ENCODE peak calls at places on chromosomes 11 and 22, in four cellular contexts. K, F, Y and S are unnamed samples.

GRCh38 chr22:37669586-37669985 is 5.8 kb upstream of the LGALS1 start:
- DNase-seq in K (no peak), F (no peak), Y (peak; percentile 31), S (peak; percentile 84)

GRCh38 chr22:26330971-26331625 is 98.0 kb upstream of the ASPHD2 start:
- DNase-seq in K (peak; percentile 73), F (peak; percentile 84), Y (peak; percentile 60), S (peak; percentile 62)

GRCh38 chr11:13260963-13261599 is 16.5 kb upstream of the BMAL1 start:
- DNase-seq in K (no peak), F (no peak), Y (peak; percentile 76), S (no peak)

GRCh38 chr11:17476317-17477083 is at the start of gene ABCC8:
- DNase-seq in K (peak; percentile 62), F (peak; percentile 51), Y (no peak), S (no peak)

GRCh38 chr11:130781906-130782305 is 134.4 kb downstream of the SNX19 start:
- DNase-seq in K (no peak), F (no peak), Y (peak; percentile 94), S (peak; percentile 59)

GRCh38 chr11:48013269-48013901 is 33.0 kb downstream of the PTPRJ start:
- DNase-seq in K (no peak), F (no peak), Y (peak; percentile 49), S (no peak)

GRCh38 chr11:78714539-78714938 is 139.9 kb upstream of the NARS2 start:
- DNase-seq in K (no peak), F (peak; percentile 89), Y (no peak), S (no peak)

GRCh38 chr11:469684-470667 is 19.9 kb downstream of the PTDSS2 start:
- DNase-seq in K (no peak), F (no peak), Y (peak; percentile 93), S (peak; percentile 74)

GRCh38 chr22:19852177-19852781 is 2.4 kb downstream of the GNB1L start:
- DNase-seq in K (no peak), F (no peak), Y (no peak), S (no peak)

GRCh38 chr11:131534611-131535010 is 164.2 kb downstream of the NTM start:
- DNase-seq in K (no peak), F (no peak), Y (no peak), S (no peak)

GRCh38 chr11:1690167-1691026 is 6.6 kb upstream of the KRTAP5-6 start:
- DNase-seq in K (no peak), F (no peak), Y (no peak), S (no peak)

GRCh38 chr11:100739636-100740035 is 52.5 kb downstream of the ARHGAP42 start:
- DNase-seq in K (peak; percentile 12), F (no peak), Y (no peak), S (peak; percentile 86)

GRCh38 chr22:39927544-39927943 is 26.7 kb downstream of the GRAP2 start:
- DNase-seq in K (no peak), F (no peak), Y (no peak), S (no peak)

GRCh38 chr11:15843309-15843857 is 513.0 kb downstream of the SOX6 start:
- DNase-seq in K (no peak), F (peak; percentile 49), Y (no peak), S (peak; percentile 20)

GRCh38 chr11:13120691-13121090 is 111.6 kb downstream of the RASSF10 start:
- DNase-seq in K (no peak), F (no peak), Y (peak; percentile 80), S (peak; percentile 56)

GRCh38 chr22:33000342-33001280 is 57.6 kb downstream of the SYN3 start:
- DNase-seq in K (peak; percentile 85), F (no peak), Y (peak; percentile 71), S (peak; percentile 82)

GRCh38 chr11:30346068-30346688 is 23.3 kb downstream of the ARL14EP start:
- DNase-seq in K (peak; percentile 21), F (peak; percentile 29), Y (peak; percentile 74), S (peak; percentile 86)

GRCh38 chr11:4607111-4607510 is 920 bp downstream of the TRIM68 start:
- DNase-seq in K (no peak), F (no peak), Y (peak; percentile 43), S (peak; percentile 11)

GRCh38 chr11:113554531-113554930 is 79.3 kb upstream of the DRD2 start:
- DNase-seq in K (no peak), F (peak; percentile 12), Y (no peak), S (no peak)

GRCh38 chr11:72808415-72808814 is 5.8 kb upstream of the ATG16L2 start:
- DNase-seq in K (no peak), F (no peak), Y (peak; percentile 24), S (peak; percentile 10)

GRCh38 chr11:100778386-100778785 is 91.3 kb downstream of the ARHGAP42 start:
- DNase-seq in K (no peak), F (no peak), Y (no peak), S (no peak)

GRCh38 chr11:12223771-12224536 is 113.6 kb downstream of the MICAL2 start:
- DNase-seq in K (no peak), F (no peak), Y (no peak), S (no peak)